ENCODE peak calls at places on chromosome 12, in four cellular contexts. T is cardiac muscle cell; A is ELR; W is effector memory CD8-positive, alpha-beta T cell. I is an unnamed sample.

GRCh38 chr12:89945123-89945522 is 236.5 kb upstream of the ATP2B1 start:
- DNase-seq in A (no peak), W (no peak), T (no peak), I (no peak)

GRCh38 chr12:3677609-3678008 is 75.3 kb downstream of the CRACR2A start:
- DNase-seq in W (no peak), A (no peak), T (no peak), I (no peak)

GRCh38 chr12:30730011-30730410 is 24.7 kb downstream of the CAPRIN2 start:
- DNase-seq in T (no peak), A (no peak), W (no peak), I (no peak)

GRCh38 chr12:95088339-95088738 is 14.9 kb upstream of the NR2C1 start:
- DNase-seq in W (no peak), T (no peak), A (no peak), I (no peak)

GRCh38 chr12:24561411-24561871 is 387.5 kb downstream of the BCAT1 start:
- DNase-seq in T (peak), A (peak), W (no peak), I (peak)

GRCh38 chr12:96445743-96446655 is 43.4 kb upstream of the CFAP54 start:
- DNase-seq in T (peak), A (peak), W (peak), I (peak)

GRCh38 chr12:24991209-24992049 is 42.5 kb upstream of the BCAT1 start:
- DNase-seq in A (peak), T (peak), W (peak), I (peak)

GRCh38 chr12:104370989-104371870 is 67.7 kb downstream of the EID3 start:
- DNase-seq in A (peak), W (no peak), T (peak), I (peak)

GRCh38 chr12:55925870-55926737 is 1.6 kb downstream of the PYM1 start:
- DNase-seq in A (peak), T (no peak), W (no peak), I (no peak)

GRCh38 chr12:108681317-108681716 is 47.6 kb upstream of the SELPLG start:
- DNase-seq in A (no peak), W (no peak), T (no peak), I (no peak)

GRCh38 chr12:42482086-42482819 is 107.3 kb downstream of the PRICKLE1 start:
- DNase-seq in A (no peak), W (no peak), T (peak), I (no peak)

GRCh38 chr12:63753743-63754142 is 26.0 kb upstream of the RXYLT1 start:
- DNase-seq in W (no peak), A (peak), T (no peak), I (no peak)

GRCh38 chr12:120849765-120850164 is 54.4 kb downstream of the SPPL3 start:
- DNase-seq in A (peak), T (no peak), W (no peak), I (no peak)

GRCh38 chr12:31872831-31873604 is 86.2 kb upstream of the RESF1 start:
- DNase-seq in T (no peak), W (no peak), A (no peak), I (no peak)

GRCh38 chr12:21831671-21832357 is 57.3 kb upstream of the KCNJ8 start:
- DNase-seq in A (no peak), T (peak), W (no peak), I (peak)

GRCh38 chr12:57210461-57210860 is 6.1 kb upstream of the NXPH4 start:
- DNase-seq in A (no peak), T (no peak), W (no peak), I (no peak)

GRCh38 chr12:26285401-26285800 is 90.0 kb downstream of the SSPN start:
- DNase-seq in T (no peak), W (no peak), A (no peak), I (no peak)

GRCh38 chr12:24560867-24561266 is 388.0 kb downstream of the BCAT1 start:
- DNase-seq in W (no peak), T (no peak), A (no peak), I (no peak)

GRCh38 chr12:127779301-127780045 is 487.5 kb upstream of the TMEM132C start:
- DNase-seq in W (no peak), A (no peak), T (no peak), I (peak)

I was measured in hepatic stellate cell.